ENCODE peak calls at places on chromosomes 3 and 15, in six cellular contexts. Y, V, X, R, S and G are unnamed samples.

GRCh38 chr15:100206643-100207042 is 135.1 kb downstream of the ADAMTS17 start:
- DNase-seq in X (no peak), V (no peak), R (peak), Y (no peak), S (no peak), G (no peak)

GRCh38 chr15:40430271-40430805 is 10.4 kb upstream of the BAHD1 start:
- DNase-seq in S (no peak), R (peak), Y (peak), V (no peak), X (no peak), G (peak)

GRCh38 chr3:73094127-73094526 is 32.7 kb downstream of the EBLN2 start:
- DNase-seq in R (peak), V (peak), S (no peak), X (no peak), Y (no peak), G (peak)

GRCh38 chr15:38299216-38299615 is 46.6 kb downstream of the SPRED1 start:
- DNase-seq in X (no peak), Y (peak), V (peak), S (no peak), R (no peak), G (no peak)

GRCh38 chr3:122263058-122263457 is 62.0 kb upstream of the CSTA start:
- DNase-seq in S (no peak), X (no peak), V (no peak), Y (no peak), R (no peak), G (no peak)

GRCh38 chr15:47737424-47737823 is 20.1 kb downstream of the SEMA6D start:
- DNase-seq in Y (peak), R (no peak), S (no peak), V (peak), X (no peak), G (no peak)

GRCh38 chr3:134822065-134822464 is 27.0 kb downstream of the EPHB1 start:
- DNase-seq in S (no peak), X (no peak), V (no peak), Y (no peak), R (no peak), G (no peak)

GRCh38 chr3:47877288-47877687 is 74.3 kb downstream of the DHX30 start:
- DNase-seq in R (no peak), Y (peak), X (no peak), V (peak), S (no peak), G (no peak)

DNA sequence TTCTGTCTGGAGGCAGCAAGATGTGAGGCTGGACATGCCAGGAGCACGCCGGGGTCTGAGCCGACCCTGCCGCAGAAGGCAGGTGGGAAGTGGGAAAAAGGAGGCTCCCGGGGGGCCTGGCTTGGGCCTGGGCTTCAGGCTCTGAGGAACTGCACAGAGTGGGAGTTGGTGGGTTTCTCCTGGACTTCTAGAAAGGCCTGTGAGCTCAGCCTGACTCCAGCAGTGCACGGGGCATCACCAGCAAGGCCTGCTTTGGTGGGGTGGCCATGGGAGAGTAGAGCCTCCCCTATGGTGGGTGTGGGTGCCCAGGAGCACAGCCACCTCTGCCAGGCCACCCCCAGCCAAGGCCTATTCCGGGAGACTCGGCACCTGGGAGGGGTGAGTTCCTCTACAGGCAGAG is 18.1 kb upstream of the SLC41A3 start:
- DNase-seq in S (no peak), R (no peak), V (no peak), Y (no peak), X (no peak), G (no peak)
- H4K91ac ChIP-seq in S (no peak), R (no peak), V (no peak), Y (no peak), X (no peak), G (no peak)

GRCh38 chr3:127018306-127018828 is 35.5 kb downstream of the PLXNA1 start:
- DNase-seq in V (no peak), Y (no peak), X (no peak), R (no peak), S (no peak), G (no peak)

GRCh38 chr3:127020543-127020942 is 37.6 kb downstream of the PLXNA1 start:
- DNase-seq in R (no peak), V (no peak), Y (no peak), S (no peak), X (no peak), G (no peak)

GRCh38 chr3:127017781-127018180 is 34.9 kb downstream of the PLXNA1 start:
- DNase-seq in Y (no peak), V (no peak), R (no peak), X (no peak), S (no peak), G (no peak)

GRCh38 chr3:127017229-127017628 is 34.3 kb downstream of the PLXNA1 start:
- DNase-seq in S (no peak), X (no peak), R (no peak), V (no peak), Y (no peak), G (no peak)

GRCh38 chr3:127019449-127019848 is 36.5 kb downstream of the PLXNA1 start:
- DNase-seq in V (peak), S (no peak), X (no peak), R (peak), Y (peak), G (no peak)
- H4K91ac ChIP-seq in V (peak), S (no peak), X (no peak), R (peak), Y (peak), G (no peak)

GRCh38 chr3:24012589-24013257 is 67.6 kb downstream of the NR1D2 start:
- DNase-seq in Y (no peak), S (no peak), R (no peak), X (no peak), V (no peak), G (no peak)
- H4K91ac ChIP-seq in Y (no peak), S (no peak), R (peak), X (no peak), V (peak), G (no peak)

DNA sequence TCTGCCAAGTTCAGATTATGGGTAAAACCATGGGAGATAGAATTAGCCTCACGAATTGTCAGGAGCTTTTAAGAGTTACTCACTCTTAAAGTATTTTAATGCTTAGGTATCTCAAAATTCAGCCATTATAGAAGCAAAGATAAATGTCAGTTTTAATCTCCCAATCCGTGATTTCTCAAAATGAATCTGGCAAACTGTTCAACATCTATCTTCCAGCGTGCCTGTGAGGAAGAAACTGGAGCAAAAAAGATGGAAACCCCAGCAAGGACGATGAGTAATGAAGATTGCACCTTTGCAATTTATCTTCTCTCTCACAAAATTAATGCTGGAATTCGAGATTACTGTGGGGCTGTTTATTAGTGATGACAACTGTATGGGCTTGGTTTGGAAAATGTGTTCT is 70.5 kb downstream of the PYDC2 start:
- DNase-seq in R (no peak), Y (no peak), V (no peak), S (no peak), X (no peak), G (no peak)
- H4K91ac ChIP-seq in R (no peak), Y (no peak), V (no peak), S (no peak), X (no peak), G (no peak)

GRCh38 chr15:75508741-75509532 is 57.4 kb upstream of the SIN3A start:
- DNase-seq in X (no peak), Y (peak), V (peak), R (peak), S (no peak), G (no peak)
- H4K91ac ChIP-seq in X (no peak), Y (no peak), V (no peak), R (no peak), S (no peak), G (no peak)